ENCODE peak calls at places on chromosomes 3 and 15, in four cellular contexts. U, B, T and H are unnamed samples.

GRCh38 chr3:68151359-68151758 is 496.9 kb upstream of the SUCLG2 start:
- DNase-seq in U (no peak), B (no peak), T (no peak), H (no peak)

GRCh38 chr15:78804391-78804792 is 6.9 kb downstream of the ADAMTS7 start:
- DNase-seq in U (no peak), B (no peak), T (no peak), H (peak; percentile 58)

GRCh38 chr3:184732133-184732532 is 20.3 kb upstream of the MAGEF1 start:
- DNase-seq in U (no peak), B (no peak), T (no peak), H (no peak)

GRCh38 chr3:134721214-134721613 is 70.4 kb upstream of the KY start:
- DNase-seq in U (no peak), B (no peak), T (no peak), H (no peak)

GRCh38 chr3:94928921-94929320 is 866.1 kb downstream of the NSUN3 start:
- DNase-seq in U (no peak), B (no peak), T (no peak), H (no peak)

GRCh38 chr3:108131795-108132134 is 40.9 kb upstream of the CD47 start:
- DNase-seq in U (no peak), B (no peak), T (no peak), H (no peak)

GRCh38 chr3:60579734-60580133 is 671.5 kb downstream of the FHIT start:
- DNase-seq in U (no peak), B (peak; percentile 3), T (peak; percentile 4), H (peak; percentile 9)

GRCh38 chr15:70741107-70741511 is 22.2 kb downstream of the UACA start:
- DNase-seq in U (no peak), B (peak; percentile 82), T (peak; percentile 78), H (no peak)

GRCh38 chr15:47184003-47184404 is 533.3 kb upstream of the SEMA6D start:
- DNase-seq in U (peak; percentile 8), B (peak; percentile 29), T (no peak), H (no peak)

GRCh38 chr3:20608054-20608738 is 422.2 kb upstream of the SGO1 start:
- DNase-seq in U (no peak), B (no peak), T (no peak), H (no peak)

GRCh38 chr3:154584041-154584440 is 154.1 kb upstream of the GPR149 start:
- DNase-seq in U (no peak), B (no peak), T (peak; percentile 3), H (peak; percentile 49)

GRCh38 chr15:31257286-31257685 is 69.3 kb upstream of the KLF13 start:
- DNase-seq in U (no peak), B (no peak), T (no peak), H (no peak)

GRCh38 chr3:122443090-122443489 is 27.2 kb upstream of the WDR5B start:
- DNase-seq in U (no peak), B (no peak), T (no peak), H (no peak)

GRCh38 chr3:104429727-104430126 is 937.0 kb upstream of the ALCAM start:
- DNase-seq in U (no peak), B (no peak), T (no peak), H (no peak)

GRCh38 chr15:100703671-100704070 is 101.3 kb downstream of the ASB7 start:
- DNase-seq in U (no peak), B (no peak), T (no peak), H (no peak)